ENCODE peak calls at places on chromosomes 6 and 20, in four cellular contexts. One of them, this sample, is unnamed.

GRCh38 chr20:37323985-37324384 is 22.0 kb upstream of the SRC start:
- DNase-seq in HepG2: no peak
- DNase-seq in IMR-90: peak
- DNase-seq in OCI-LY7: no peak
- DNase-seq in this sample: no peak

GRCh38 chr6:154974485-154975149 is 20.5 kb upstream of the TIAM2 start:
- DNase-seq in IMR-90: no peak
- DNase-seq in HepG2: no peak
- DNase-seq in OCI-LY7: no peak
- DNase-seq in this sample: no peak

GRCh38 chr6:125008261-125008671 is 46.0 kb downstream of the RNF217 start:
- DNase-seq in HepG2: no peak
- DNase-seq in OCI-LY7: no peak
- DNase-seq in IMR-90: no peak
- DNase-seq in this sample: no peak

GRCh38 chr6:17656092-17656491 is 50.6 kb downstream of the NUP153 start:
- DNase-seq in OCI-LY7: no peak
- DNase-seq in HepG2: peak
- DNase-seq in IMR-90: no peak
- DNase-seq in this sample: peak

GRCh38 chr20:57594092-57594911 is 25.9 kb downstream of the ZBP1 start:
- DNase-seq in OCI-LY7: peak
- DNase-seq in HepG2: peak
- DNase-seq in IMR-90: peak
- DNase-seq in this sample: peak

GRCh38 chr6:34462561-34462971 is 3.3 kb upstream of the PACSIN1 start:
- DNase-seq in IMR-90: no peak
- DNase-seq in HepG2: peak
- DNase-seq in OCI-LY7: no peak
- DNase-seq in this sample: peak

GRCh38 chr6:138618168-138618567 is 118.9 kb upstream of the NHSL1 start:
- DNase-seq in HepG2: no peak
- DNase-seq in OCI-LY7: no peak
- DNase-seq in IMR-90: peak
- DNase-seq in this sample: no peak

GRCh38 chr6:90319044-90319443 is 22.4 kb upstream of the BACH2 start:
- DNase-seq in HepG2: no peak
- DNase-seq in OCI-LY7: no peak
- DNase-seq in IMR-90: peak
- DNase-seq in this sample: peak

GRCh38 chr6:30890646-30891449 is 6.5 kb downstream of the DDR1 start:
- DNase-seq in OCI-LY7: no peak
- DNase-seq in HepG2: no peak
- DNase-seq in IMR-90: no peak
- DNase-seq in this sample: no peak

GRCh38 chr6:43376551-43376981 is 7.1 kb upstream of the ZNF318 start:
- DNase-seq in IMR-90: peak
- DNase-seq in OCI-LY7: no peak
- DNase-seq in HepG2: no peak
- DNase-seq in this sample: no peak

GRCh38 chr20:42494290-42494689 is 695.4 kb downstream of the PTPRT start:
- DNase-seq in IMR-90: no peak
- DNase-seq in OCI-LY7: no peak
- DNase-seq in HepG2: no peak
- DNase-seq in this sample: no peak

GRCh38 chr20:32743237-32744112 is at the start of gene COMMD7:
- DNase-seq in IMR-90: peak
- DNase-seq in OCI-LY7: peak
- DNase-seq in HepG2: peak
- DNase-seq in this sample: peak

GRCh38 chr20:21105429-21106170 is 558 bp downstream of the LINC00237 start:
- DNase-seq in HepG2: no peak
- DNase-seq in OCI-LY7: no peak
- DNase-seq in IMR-90: no peak
- DNase-seq in this sample: no peak

GRCh38 chr6:64294034-64294433 is 658.4 kb downstream of the PHF3 start:
- DNase-seq in HepG2: no peak
- DNase-seq in OCI-LY7: no peak
- DNase-seq in IMR-90: peak
- DNase-seq in this sample: no peak
- H3K4me2 ChIP-seq in HepG2: no peak
- H3K4me2 ChIP-seq in OCI-LY7: no peak
- H3K4me2 ChIP-seq in IMR-90: no peak
- H3K4me2 ChIP-seq in this sample: no peak

GRCh38 chr6:46815130-46815529 is 21.9 kb downstream of the MEP1A start:
- DNase-seq in HepG2: no peak
- DNase-seq in IMR-90: no peak
- DNase-seq in OCI-LY7: no peak
- DNase-seq in this sample: peak
- TF ChIP-seq CTCF in HepG2: no peak
- TF ChIP-seq CTCF in IMR-90: no peak
- TF ChIP-seq CTCF in OCI-LY7: no peak
- TF ChIP-seq CTCF in this sample: no peak

DNA sequence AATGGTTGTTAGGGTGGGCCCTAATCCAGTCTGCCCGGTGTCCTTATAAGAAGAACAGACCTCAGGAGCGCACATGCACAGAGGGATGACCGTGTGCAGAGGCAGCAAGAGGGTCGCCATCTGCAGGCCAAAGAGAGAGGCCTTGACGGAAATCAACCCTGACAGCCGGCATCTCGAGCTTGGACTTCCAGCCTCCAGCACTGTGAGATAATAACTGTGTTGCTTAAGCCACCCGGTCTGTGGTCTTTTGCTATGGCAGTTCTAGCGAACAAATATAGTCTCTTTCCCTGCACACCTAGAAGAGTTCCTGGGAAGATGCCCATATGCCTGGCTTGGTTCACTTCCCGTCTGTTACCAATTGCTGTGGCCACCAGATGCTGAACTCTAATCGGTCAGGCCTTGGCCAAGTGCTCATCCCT is 35.3 kb upstream of the PTGIS start:
- DNase-seq in OCI-LY7: peak
- DNase-seq in IMR-90: peak
- DNase-seq in HepG2: peak
- DNase-seq in this sample: peak
- H3K4me2 ChIP-seq in OCI-LY7: peak
- H3K4me2 ChIP-seq in IMR-90: no peak
- H3K4me2 ChIP-seq in HepG2: peak
- H3K4me2 ChIP-seq in this sample: no peak

GRCh38 chr6:168221000-168221399 is 98.6 kb downstream of the DACT2 start:
- DNase-seq in IMR-90: no peak
- DNase-seq in OCI-LY7: peak
- DNase-seq in HepG2: no peak
- DNase-seq in this sample: no peak
- TF ChIP-seq CTCF in IMR-90: no peak
- TF ChIP-seq CTCF in OCI-LY7: no peak
- TF ChIP-seq CTCF in HepG2: no peak
- TF ChIP-seq CTCF in this sample: no peak

DNA sequence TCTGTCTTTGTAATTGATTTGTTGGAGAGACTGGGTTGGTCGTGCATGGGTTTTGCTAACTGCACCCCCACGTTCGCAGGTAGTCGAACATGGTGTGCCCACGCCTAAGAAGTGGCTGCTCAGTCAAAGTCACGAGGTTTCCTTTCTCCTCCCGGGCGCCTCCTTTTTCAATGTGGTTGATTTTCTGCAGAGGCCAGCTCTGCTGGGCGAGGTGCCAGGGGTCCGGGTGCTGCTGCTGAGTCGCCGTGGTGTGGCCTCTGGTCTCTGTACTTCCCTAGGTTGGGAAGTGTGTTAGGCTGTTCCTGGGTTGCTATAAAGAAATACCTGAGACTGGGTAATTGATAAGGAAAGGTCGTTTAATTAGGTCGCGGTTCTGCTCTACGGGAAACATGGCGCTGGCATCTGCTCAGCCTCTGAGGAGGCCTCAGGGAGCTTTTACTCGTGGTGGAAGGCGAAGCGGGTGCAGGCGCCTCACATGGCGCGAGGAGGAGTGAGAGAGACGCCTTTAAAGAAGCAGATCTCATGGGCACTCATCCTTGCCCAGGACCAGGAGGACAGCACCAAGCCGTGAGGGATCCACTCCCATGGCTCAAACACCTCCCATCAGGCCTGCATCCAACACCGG is 14.1 kb downstream of the OSBPL2 start:
- DNase-seq in OCI-LY7: no peak
- DNase-seq in IMR-90: peak
- DNase-seq in HepG2: no peak
- DNase-seq in this sample: no peak
- H3K4me2 ChIP-seq in OCI-LY7: no peak
- H3K4me2 ChIP-seq in IMR-90: no peak
- H3K4me2 ChIP-seq in HepG2: no peak
- H3K4me2 ChIP-seq in this sample: no peak

GRCh38 chr6:133887478-133887877 is 1.4 kb upstream of the TCF21 start:
- DNase-seq in OCI-LY7: no peak
- DNase-seq in IMR-90: no peak
- DNase-seq in HepG2: no peak
- DNase-seq in this sample: no peak

GRCh38 chr6:133888931-133889556 is at the start of gene TCF21:
- DNase-seq in HepG2: no peak
- DNase-seq in IMR-90: peak
- DNase-seq in OCI-LY7: no peak
- DNase-seq in this sample: peak

GRCh38 chr6:133890941-133891813 is 2.3 kb downstream of the TCF21 start:
- DNase-seq in IMR-90: peak
- DNase-seq in OCI-LY7: no peak
- DNase-seq in HepG2: no peak
- DNase-seq in this sample: peak

GRCh38 chr6:133891814-133892443 is 3.0 kb downstream of the TCF21 start:
- DNase-seq in HepG2: no peak
- DNase-seq in OCI-LY7: no peak
- DNase-seq in IMR-90: no peak
- DNase-seq in this sample: no peak

GRCh38 chr6:133889557-133890301 is 816 bp downstream of the TCF21 start:
- DNase-seq in HepG2: no peak
- DNase-seq in OCI-LY7: no peak
- DNase-seq in IMR-90: peak
- DNase-seq in this sample: peak
- TF ChIP-seq CTCF in HepG2: no peak
- TF ChIP-seq CTCF in OCI-LY7: no peak
- TF ChIP-seq CTCF in IMR-90: peak
- TF ChIP-seq CTCF in this sample: peak

GRCh38 chr6:170438402-170438753 is 114.7 kb downstream of the PSMB1 start:
- DNase-seq in IMR-90: peak
- DNase-seq in HepG2: peak
- DNase-seq in OCI-LY7: peak
- DNase-seq in this sample: peak
- H3K4me2 ChIP-seq in IMR-90: peak
- H3K4me2 ChIP-seq in HepG2: peak
- H3K4me2 ChIP-seq in OCI-LY7: no peak
- H3K4me2 ChIP-seq in this sample: peak

This sample was measured in hepatocyte.